ENCODE peak calls at places on chromosomes 6 and 20, in five cellular contexts. X is B cell; M is NCI-H2029; T is stimulated activated CD4-positive, alpha-beta T cell treated with anti-CD3 and anti-CD28 coated beads, Interleukin-15, amount 100 ng/mL, for 24 hours; V is retina. A is an unnamed sample.

GRCh38 chr6:12288844-12289654 is 1.1 kb upstream of the EDN1 start:
- DNase-seq in X (peak), M (peak), T (peak), V (peak), A (peak)

GRCh38 chr6:138572200-138572875 is 73.0 kb upstream of the NHSL1 start:
- DNase-seq in X (no peak), M (peak), T (peak), V (peak), A (peak)

GRCh38 chr6:167140589-167141474 is 16.9 kb downstream of the GPR31 start:
- DNase-seq in X (no peak), M (no peak), T (no peak), V (peak), A (no peak)

GRCh38 chr20:6718660-6719059 is 48.8 kb upstream of the BMP2 start:
- DNase-seq in X (no peak), M (no peak), T (no peak), V (no peak), A (no peak)

GRCh38 chr20:11352041-11352440 is 565.7 kb upstream of the BTBD3 start:
- DNase-seq in X (no peak), M (no peak), T (no peak), V (no peak), A (no peak)

GRCh38 chr20:51417745-51418529 is 124.6 kb downstream of the NFATC2 start:
- DNase-seq in X (no peak), M (no peak), T (no peak), V (no peak), A (no peak)

GRCh38 chr6:15595461-15596173 is 67.2 kb downstream of the DTNBP1 start:
- DNase-seq in X (no peak), M (no peak), T (no peak), V (no peak), A (no peak)

GRCh38 chr20:63000958-63001357 is 5.8 kb downstream of the BHLHE23 start:
- DNase-seq in X (no peak), M (no peak), T (no peak), V (no peak), A (no peak)

GRCh38 chr6:132286298-132287019 is 114.8 kb downstream of the MOXD1 start:
- DNase-seq in X (peak), M (no peak), T (no peak), V (no peak), A (no peak)

GRCh38 chr6:152351742-152352141 is 285.4 kb downstream of the SYNE1 start:
- DNase-seq in X (no peak), M (no peak), T (no peak), V (no peak), A (no peak)

GRCh38 chr6:140462495-140463311 is 1088.3 kb upstream of the CITED2 start:
- DNase-seq in X (no peak), M (peak), T (no peak), V (no peak), A (peak)

GRCh38 chr6:53313784-53314382 is 34.9 kb downstream of the ELOVL5 start:
- DNase-seq in X (no peak), M (no peak), T (no peak), V (no peak), A (no peak)

GRCh38 chr6:90701146-90701781 is 114.4 kb upstream of the MAP3K7 start:
- DNase-seq in X (peak), M (no peak), T (peak), V (no peak), A (no peak)

GRCh38 chr20:6735913-6736845 is 31.3 kb upstream of the BMP2 start:
- DNase-seq in X (no peak), M (no peak), T (no peak), V (peak), A (no peak)

GRCh38 chr6:90347411-90347841 is 50.8 kb upstream of the BACH2 start:
- DNase-seq in X (no peak), M (no peak), T (peak), V (no peak), A (no peak)

GRCh38 chr6:105164418-105164817 is 15.4 kb downstream of the POPDC3 start:
- DNase-seq in X (no peak), M (peak), T (no peak), V (peak), A (no peak)

GRCh38 chr6:149443411-149444181 is 41.2 kb downstream of the ZC3H12D start:
- DNase-seq in X (no peak), M (no peak), T (no peak), V (no peak), A (peak)

GRCh38 chr6:287500-287883 is 4.8 kb upstream of the DUSP22 start:
- DNase-seq in X (no peak), M (no peak), T (no peak), V (no peak), A (no peak)

GRCh38 chr6:15449001-15449400 is 203.1 kb downstream of the JARID2 start:
- DNase-seq in X (no peak), M (no peak), T (no peak), V (no peak), A (no peak)

GRCh38 chr6:159184559-159184958 is 15.4 kb downstream of the FNDC1 start:
- DNase-seq in X (no peak), M (no peak), T (no peak), V (no peak), A (no peak)

GRCh38 chr6:43278524-43279078 is 19.5 kb upstream of the SLC22A7 start:
- DNase-seq in X (no peak), M (no peak), T (no peak), V (no peak), A (no peak)

GRCh38 chr6:55666811-55667210 is 87.8 kb upstream of the HMGCLL1 start:
- DNase-seq in X (no peak), M (no peak), T (no peak), V (no peak), A (no peak)

GRCh38 chr6:47134476-47135189 is 92.5 kb upstream of the ADGRF1 start:
- DNase-seq in X (no peak), M (peak), T (no peak), V (no peak), A (peak)

GRCh38 chr6:139801571-139802321 is 427.3 kb upstream of the CITED2 start:
- DNase-seq in X (no peak), M (no peak), T (no peak), V (no peak), A (peak)

GRCh38 chr6:99993533-99994251 is at the start of gene MCHR2:
- DNase-seq in X (no peak), M (no peak), T (peak), V (peak), A (no peak)

GRCh38 chr20:10667560-10668167 is 6.1 kb downstream of the JAG1 start:
- DNase-seq in X (no peak), M (no peak), T (no peak), V (no peak), A (no peak)

GRCh38 chr6:158773581-158774449 is 45.4 kb downstream of the EZR start:
- DNase-seq in X (no peak), M (no peak), T (no peak), V (no peak), A (no peak)

GRCh38 chr20:46785958-46786357 is 76.5 kb downstream of the SLC2A10 start:
- DNase-seq in X (no peak), M (no peak), T (no peak), V (no peak), A (no peak)

GRCh38 chr20:31894980-31895675 is 24.7 kb downstream of the TTLL9 start:
- DNase-seq in X (peak), M (no peak), T (no peak), V (no peak), A (peak)